ENCODE peak calls at places on chromosomes 4 and X, in nine cellular contexts. M, R, V, Z, S, U, C, K and L are unnamed samples.

GRCh38 chrX:120790118-120790517 is 85.5 kb downstream of the CT47B1 start:
- DNase-seq in R (no peak), C (peak; percentile 22), K (peak; percentile 23), M (peak; percentile 72), Z (peak; percentile 12), S (no peak), V (peak; percentile 13), U (peak; percentile 91), L (peak; percentile 47)

GRCh38 chr4:163344147-163345050 is 707 bp downstream of the NPY5R start:
- DNase-seq in K (peak; percentile 60), V (no peak), R (peak; percentile 19), U (peak; percentile 21), S (no peak), M (no peak), Z (no peak), C (no peak), L (peak; percentile 75)

GRCh38 chr4:126431049-126431448 is 1116.3 kb downstream of the FAT4 start:
- DNase-seq in V (no peak), K (no peak), M (no peak), R (no peak), S (no peak), Z (no peak), U (no peak), C (no peak), L (no peak)

GRCh38 chr4:154660052-154660451 is 47.6 kb upstream of the FGG start:
- DNase-seq in Z (no peak), K (no peak), U (peak; percentile 62), M (no peak), V (no peak), S (no peak), R (no peak), C (no peak), L (no peak)

GRCh38 chrX:151923648-151924047 is 11.0 kb downstream of the MAGEA4 start:
- DNase-seq in S (no peak), M (no peak), K (no peak), U (no peak), Z (no peak), V (no peak), R (no peak), C (no peak), L (no peak)

GRCh38 chr4:44145868-44146267 is 302.7 kb downstream of the KCTD8 start:
- DNase-seq in K (no peak), C (no peak), V (no peak), R (no peak), M (no peak), S (no peak), U (peak; percentile 1), Z (no peak), L (no peak)

GRCh38 chr4:186919340-186919739 is 195.7 kb upstream of the FAT1 start:
- DNase-seq in Z (no peak), M (no peak), K (no peak), C (no peak), V (no peak), S (no peak), U (no peak), R (no peak), L (no peak)

GRCh38 chr4:154389142-154389541 is 102.5 kb downstream of the DCHS2 start:
- DNase-seq in V (no peak), Z (no peak), M (no peak), K (no peak), U (no peak), S (no peak), R (no peak), C (no peak), L (no peak)

GRCh38 chrX:17448188-17448587 is 73.2 kb downstream of the NHS start:
- DNase-seq in R (no peak), K (no peak), S (no peak), V (no peak), Z (no peak), C (no peak), U (no peak), M (no peak), L (no peak)